ENCODE peak calls at places on chromosomes 5 and 9, in nine cellular contexts. One of them, this sample, is unnamed.

GRCh38 chr9:6054280-6055099 is 39.1 kb upstream of the RANBP6 start:
- DNase-seq in uterus: peak; percentile 67
- DNase-seq in HepG2: peak; percentile 65
- DNase-seq in suprapubic skin: no peak
- DNase-seq in heart left ventricle: peak; percentile 40
- DNase-seq in A549: peak; percentile 81
- DNase-seq in upper lobe of left lung: peak; percentile 64
- DNase-seq in GM12878: no peak
- DNase-seq in HCT116: peak; percentile 78
- DNase-seq in this sample: no peak

GRCh38 chr5:175741556-175741955 is 83.7 kb downstream of the HRH2 start:
- DNase-seq in uterus: no peak
- DNase-seq in HepG2: no peak
- DNase-seq in suprapubic skin: no peak
- DNase-seq in heart left ventricle: no peak
- DNase-seq in A549: no peak
- DNase-seq in upper lobe of left lung: no peak
- DNase-seq in GM12878: no peak
- DNase-seq in HCT116: no peak
- DNase-seq in this sample: no peak

GRCh38 chr9:107222020-107222522 is 61.0 kb upstream of the RAD23B start:
- DNase-seq in uterus: no peak
- DNase-seq in HepG2: peak; percentile 84
- DNase-seq in suprapubic skin: no peak
- DNase-seq in heart left ventricle: no peak
- DNase-seq in A549: peak; percentile 17
- DNase-seq in upper lobe of left lung: no peak
- DNase-seq in GM12878: no peak
- DNase-seq in HCT116: no peak
- DNase-seq in this sample: no peak

GRCh38 chr5:93915142-93915553 is 173.7 kb upstream of the POU5F2 start:
- DNase-seq in uterus: no peak
- DNase-seq in HepG2: peak; percentile 50
- DNase-seq in suprapubic skin: no peak
- DNase-seq in heart left ventricle: no peak
- DNase-seq in A549: peak; percentile 51
- DNase-seq in upper lobe of left lung: no peak
- DNase-seq in GM12878: peak; percentile 5
- DNase-seq in HCT116: peak; percentile 54
- DNase-seq in this sample: no peak

GRCh38 chr9:32423371-32423770 is 38.9 kb downstream of the ACO1 start:
- DNase-seq in uterus: no peak
- DNase-seq in HepG2: no peak
- DNase-seq in suprapubic skin: no peak
- DNase-seq in heart left ventricle: no peak
- DNase-seq in A549: no peak
- DNase-seq in upper lobe of left lung: no peak
- DNase-seq in GM12878: no peak
- DNase-seq in HCT116: no peak
- DNase-seq in this sample: no peak

GRCh38 chr9:37167456-37167855 is 47.1 kb downstream of the ZCCHC7 start:
- DNase-seq in uterus: no peak
- DNase-seq in HepG2: no peak
- DNase-seq in suprapubic skin: no peak
- DNase-seq in heart left ventricle: no peak
- DNase-seq in A549: no peak
- DNase-seq in upper lobe of left lung: no peak
- DNase-seq in GM12878: no peak
- DNase-seq in HCT116: no peak
- DNase-seq in this sample: no peak

GRCh38 chr5:81605299-81605698 is 145.6 kb downstream of the SSBP2 start:
- DNase-seq in uterus: no peak
- DNase-seq in HepG2: no peak
- DNase-seq in suprapubic skin: no peak
- DNase-seq in heart left ventricle: no peak
- DNase-seq in A549: no peak
- DNase-seq in upper lobe of left lung: no peak
- DNase-seq in GM12878: no peak
- DNase-seq in HCT116: no peak
- DNase-seq in this sample: no peak

GRCh38 chr5:65127181-65127901 is 354.4 kb downstream of the ADAMTS6 start:
- DNase-seq in uterus: no peak
- DNase-seq in HepG2: no peak
- DNase-seq in suprapubic skin: no peak
- DNase-seq in heart left ventricle: no peak
- DNase-seq in A549: no peak
- DNase-seq in upper lobe of left lung: no peak
- DNase-seq in GM12878: no peak
- DNase-seq in HCT116: no peak
- DNase-seq in this sample: no peak

GRCh38 chr5:38258319-38259061 is at the start of gene EGFLAM:
- DNase-seq in uterus: no peak
- DNase-seq in HepG2: no peak
- DNase-seq in suprapubic skin: no peak
- DNase-seq in heart left ventricle: peak; percentile 57
- DNase-seq in A549: peak; percentile 20
- DNase-seq in upper lobe of left lung: no peak
- DNase-seq in GM12878: no peak
- DNase-seq in HCT116: no peak
- DNase-seq in this sample: peak; percentile 15

GRCh38 chr9:5873439-5873838 is 17.2 kb upstream of the MLANA start:
- DNase-seq in uterus: no peak
- DNase-seq in HepG2: no peak
- DNase-seq in suprapubic skin: no peak
- DNase-seq in heart left ventricle: no peak
- DNase-seq in A549: no peak
- DNase-seq in upper lobe of left lung: no peak
- DNase-seq in GM12878: no peak
- DNase-seq in HCT116: no peak
- DNase-seq in this sample: no peak

GRCh38 chr9:109143881-109144562 is 23.0 kb downstream of the FRRS1L start:
- DNase-seq in uterus: no peak
- DNase-seq in HepG2: peak; percentile 29
- DNase-seq in suprapubic skin: no peak
- DNase-seq in heart left ventricle: no peak
- DNase-seq in A549: peak; percentile 67
- DNase-seq in upper lobe of left lung: no peak
- DNase-seq in GM12878: peak; percentile 23
- DNase-seq in HCT116: peak; percentile 60
- DNase-seq in this sample: peak; percentile 40

GRCh38 chr5:150142800-150143724 is 12.6 kb downstream of the PDGFRB start:
- DNase-seq in uterus: peak; percentile 96
- DNase-seq in HepG2: peak; percentile 91
- DNase-seq in suprapubic skin: peak; percentile 94
- DNase-seq in heart left ventricle: peak; percentile 73
- DNase-seq in A549: peak; percentile 78
- DNase-seq in upper lobe of left lung: peak; percentile 41
- DNase-seq in GM12878: no peak
- DNase-seq in HCT116: peak; percentile 33
- DNase-seq in this sample: no peak

GRCh38 chr5:172504736-172505402 is 50.5 kb upstream of the SH3PXD2B start:
- DNase-seq in uterus: peak; percentile 54
- DNase-seq in HepG2: no peak
- DNase-seq in suprapubic skin: peak; percentile 65
- DNase-seq in heart left ventricle: peak; percentile 80
- DNase-seq in A549: no peak
- DNase-seq in upper lobe of left lung: peak; percentile 12
- DNase-seq in GM12878: no peak
- DNase-seq in HCT116: no peak
- DNase-seq in this sample: no peak

GRCh38 chr9:126051446-126052130 is 275.0 kb upstream of the MVB12B start:
- DNase-seq in uterus: no peak
- DNase-seq in HepG2: no peak
- DNase-seq in suprapubic skin: no peak
- DNase-seq in heart left ventricle: no peak
- DNase-seq in A549: no peak
- DNase-seq in upper lobe of left lung: no peak
- DNase-seq in GM12878: no peak
- DNase-seq in HCT116: no peak
- DNase-seq in this sample: no peak

GRCh38 chr9:91562412-91562811 is 138.8 kb upstream of the NFIL3 start:
- DNase-seq in uterus: no peak
- DNase-seq in HepG2: no peak
- DNase-seq in suprapubic skin: no peak
- DNase-seq in heart left ventricle: no peak
- DNase-seq in A549: no peak
- DNase-seq in upper lobe of left lung: no peak
- DNase-seq in GM12878: no peak
- DNase-seq in HCT116: no peak
- DNase-seq in this sample: no peak

GRCh38 chr5:102856374-102856748 is 101.3 kb downstream of the PAM start:
- DNase-seq in uterus: no peak
- DNase-seq in HepG2: no peak
- DNase-seq in suprapubic skin: no peak
- DNase-seq in heart left ventricle: no peak
- DNase-seq in A549: no peak
- DNase-seq in upper lobe of left lung: no peak
- DNase-seq in GM12878: no peak
- DNase-seq in HCT116: no peak
- DNase-seq in this sample: no peak

DNA sequence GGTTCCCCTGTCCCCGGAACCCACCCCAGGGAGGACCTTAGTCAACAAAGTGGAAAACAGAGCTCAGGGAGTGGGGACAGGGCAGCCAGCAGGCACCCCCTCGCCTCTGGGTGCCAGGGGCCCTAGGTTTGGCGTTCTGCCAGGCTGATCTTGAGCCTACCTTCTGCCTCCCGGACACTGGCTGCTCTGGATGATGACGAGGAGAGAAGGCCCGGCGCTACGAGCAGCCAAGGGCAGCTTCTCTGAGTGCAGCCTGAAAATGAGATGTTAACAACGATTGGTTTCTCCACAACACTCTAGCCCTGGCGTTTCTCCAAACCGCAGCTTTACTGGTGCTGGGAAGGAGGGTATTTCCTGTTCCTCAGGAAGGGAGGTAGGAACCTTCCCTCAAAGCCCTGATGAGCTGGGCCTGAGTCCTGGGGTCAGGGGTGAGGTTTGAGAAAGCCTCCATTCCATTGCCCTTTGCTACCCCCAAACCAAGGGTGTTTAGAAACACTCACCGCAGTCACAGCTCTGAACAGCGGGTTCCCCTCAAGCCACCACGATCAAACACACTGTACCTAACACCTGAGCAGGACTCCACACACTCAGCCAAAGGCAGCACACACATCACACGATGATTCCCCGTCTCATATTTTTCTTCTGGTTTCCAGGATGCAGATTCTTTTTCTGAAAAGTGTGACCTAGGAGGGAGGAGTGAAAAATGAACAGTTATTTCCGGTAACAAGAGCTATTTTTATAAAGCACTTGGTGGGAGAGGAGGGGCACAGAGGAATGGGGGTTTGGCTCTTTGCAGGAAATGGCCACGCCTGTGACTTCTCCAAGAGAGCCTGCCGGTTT is at the start of gene STING1:
- DNase-seq in uterus: peak; percentile 84
- DNase-seq in HepG2: peak; percentile 63
- DNase-seq in suprapubic skin: peak; percentile 93
- DNase-seq in heart left ventricle: peak; percentile 85
- DNase-seq in A549: no peak
- DNase-seq in upper lobe of left lung: peak; percentile 92
- DNase-seq in GM12878: peak; percentile 41
- DNase-seq in HCT116: peak; percentile 71
- DNase-seq in this sample: no peak
- TF ChIP-seq POLR2A in uterus: no peak
- TF ChIP-seq POLR2A in HepG2: no peak
- TF ChIP-seq POLR2A in suprapubic skin: peak; percentile 22
- TF ChIP-seq POLR2A in heart left ventricle: no peak
- TF ChIP-seq POLR2A in A549: no peak
- TF ChIP-seq POLR2A in upper lobe of left lung: no peak
- TF ChIP-seq POLR2A in GM12878: peak; percentile 29
- TF ChIP-seq POLR2A in HCT116: peak; percentile 55
- TF ChIP-seq POLR2A in this sample: no peak

DNA sequence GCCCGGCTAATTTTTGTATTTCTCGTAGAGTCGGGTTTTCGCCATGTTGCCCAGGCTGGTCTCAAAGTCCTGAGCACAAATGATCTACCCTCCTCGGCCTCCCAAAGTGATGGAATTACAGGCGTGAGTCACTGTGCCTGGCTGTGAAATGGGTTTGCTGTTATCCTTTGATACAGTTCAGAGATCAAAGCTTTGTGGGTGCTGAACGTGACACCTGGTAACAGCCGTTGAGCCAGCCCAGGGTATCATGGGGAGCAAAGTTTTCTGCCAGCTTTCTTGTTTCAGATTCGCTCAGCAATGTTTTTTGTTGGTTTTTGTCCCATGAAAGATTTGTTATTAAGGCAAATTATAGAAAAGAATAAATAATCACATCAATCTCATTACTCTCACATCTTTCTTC is 68.9 kb upstream of the LPAR1 start:
- DNase-seq in uterus: no peak
- DNase-seq in HepG2: no peak
- DNase-seq in suprapubic skin: no peak
- DNase-seq in heart left ventricle: no peak
- DNase-seq in A549: no peak
- DNase-seq in upper lobe of left lung: no peak
- DNase-seq in GM12878: no peak
- DNase-seq in HCT116: no peak
- DNase-seq in this sample: no peak
- TF ChIP-seq POLR2A in uterus: no peak
- TF ChIP-seq POLR2A in HepG2: no peak
- TF ChIP-seq POLR2A in suprapubic skin: no peak
- TF ChIP-seq POLR2A in heart left ventricle: no peak
- TF ChIP-seq POLR2A in A549: no peak
- TF ChIP-seq POLR2A in upper lobe of left lung: no peak
- TF ChIP-seq POLR2A in GM12878: no peak
- TF ChIP-seq POLR2A in HCT116: no peak
- TF ChIP-seq POLR2A in this sample: no peak

DNA sequence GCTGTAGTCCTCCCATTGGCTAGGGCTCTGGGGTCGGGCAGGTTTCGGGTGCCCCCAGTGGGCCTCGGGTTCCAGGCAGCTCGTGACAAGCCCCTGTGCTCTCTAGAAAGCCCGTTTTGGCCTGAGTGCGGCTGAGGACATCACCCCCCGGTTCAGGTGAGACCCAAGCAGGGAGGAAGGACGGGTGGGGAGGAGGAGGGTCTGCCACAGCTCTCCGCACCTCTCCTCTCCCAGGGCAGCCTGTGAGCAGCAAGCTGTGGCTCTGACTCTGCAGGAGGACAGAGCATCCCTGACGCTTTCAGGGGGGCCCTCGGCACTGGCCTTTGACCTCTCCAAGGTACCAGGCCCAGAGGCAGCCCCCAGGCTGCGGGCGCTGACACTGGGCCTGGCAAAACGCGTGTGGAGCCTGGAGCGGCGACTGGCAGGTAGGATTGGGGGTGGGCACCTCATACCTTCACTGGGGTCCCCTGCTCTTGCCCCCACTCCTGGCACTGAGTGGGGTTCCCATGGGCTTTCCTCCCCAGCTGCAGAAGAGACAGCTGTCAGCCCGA is 672 bp downstream of the PAXX start:
- DNase-seq in uterus: no peak
- DNase-seq in HepG2: no peak
- DNase-seq in suprapubic skin: no peak
- DNase-seq in heart left ventricle: no peak
- DNase-seq in A549: no peak
- DNase-seq in upper lobe of left lung: no peak
- DNase-seq in GM12878: no peak
- DNase-seq in HCT116: no peak
- DNase-seq in this sample: no peak
- TF ChIP-seq POLR2A in uterus: no peak
- TF ChIP-seq POLR2A in HepG2: no peak
- TF ChIP-seq POLR2A in suprapubic skin: no peak
- TF ChIP-seq POLR2A in heart left ventricle: no peak
- TF ChIP-seq POLR2A in A549: no peak
- TF ChIP-seq POLR2A in upper lobe of left lung: no peak
- TF ChIP-seq POLR2A in GM12878: no peak
- TF ChIP-seq POLR2A in HCT116: no peak
- TF ChIP-seq POLR2A in this sample: no peak

GRCh38 chr9:134329886-134330285 is 3.6 kb downstream of the RXRA start:
- DNase-seq in uterus: no peak
- DNase-seq in HepG2: no peak
- DNase-seq in suprapubic skin: no peak
- DNase-seq in heart left ventricle: no peak
- DNase-seq in A549: no peak
- DNase-seq in upper lobe of left lung: peak; percentile 54
- DNase-seq in GM12878: no peak
- DNase-seq in HCT116: no peak
- DNase-seq in this sample: no peak
- TF ChIP-seq POLR2A in uterus: no peak
- TF ChIP-seq POLR2A in HepG2: no peak
- TF ChIP-seq POLR2A in suprapubic skin: no peak
- TF ChIP-seq POLR2A in heart left ventricle: no peak
- TF ChIP-seq POLR2A in A549: no peak
- TF ChIP-seq POLR2A in upper lobe of left lung: no peak
- TF ChIP-seq POLR2A in GM12878: no peak
- TF ChIP-seq POLR2A in HCT116: no peak
- TF ChIP-seq POLR2A in this sample: no peak